ENCODE peak calls at places on chromosome 20, in six cellular contexts. H, X, P, Y, C and Z are unnamed samples.

GRCh38 chr20:62769346-62770071 is 26.8 kb upstream of the MRGBP start:
- DNase-seq in P (no peak), H (peak), X (no peak), Y (no peak), C (no peak), Z (no peak)

GRCh38 chr20:12030470-12030869 is 112.8 kb downstream of the BTBD3 start:
- DNase-seq in C (no peak), H (no peak), P (no peak), X (no peak), Y (no peak), Z (no peak)

GRCh38 chr20:48718914-48719578 is 108.8 kb downstream of the PREX1 start:
- DNase-seq in P (no peak), X (no peak), C (no peak), H (no peak), Y (peak), Z (no peak)

GRCh38 chr20:64108731-64109389 is 1.5 kb upstream of the NPBWR2 start:
- DNase-seq in H (no peak), C (no peak), Y (no peak), P (peak), X (no peak), Z (peak)

GRCh38 chr20:25204550-25205276 is 9.2 kb downstream of the ENTPD6 start:
- DNase-seq in P (no peak), X (no peak), Y (no peak), C (no peak), H (no peak), Z (no peak)

GRCh38 chr20:62772618-62772993 is 23.7 kb upstream of the MRGBP start:
- DNase-seq in X (no peak), C (no peak), P (no peak), Y (no peak), H (no peak), Z (no peak)

GRCh38 chr20:20752712-20753111 is 40.3 kb upstream of the RALGAPA2 start:
- DNase-seq in Y (no peak), C (no peak), X (no peak), P (no peak), H (no peak), Z (no peak)

GRCh38 chr20:5214826-5215225 is 88.0 kb downstream of the CDS2 start:
- DNase-seq in Y (no peak), P (no peak), X (no peak), H (no peak), C (no peak), Z (no peak)

GRCh38 chr20:63641792-63642517 is 11.3 kb downstream of the STMN3 start:
- DNase-seq in H (peak), P (peak), C (no peak), X (peak), Y (peak), Z (peak)

GRCh38 chr20:37968726-37969401 is 64.4 kb downstream of the TTI1 start:
- DNase-seq in Y (no peak), H (no peak), X (no peak), P (no peak), C (no peak), Z (no peak)

GRCh38 chr20:53579581-53580375 is 13.9 kb downstream of the ZNF217 start:
- DNase-seq in Y (no peak), P (peak), H (peak), C (no peak), X (no peak), Z (peak)

GRCh38 chr20:33444797-33445560 is 1.4 kb upstream of the SNTA1 start:
- DNase-seq in Y (no peak), C (no peak), P (no peak), H (peak), X (no peak), Z (peak)

GRCh38 chr20:16528078-16528477 is 45.2 kb downstream of the KIF16B start:
- DNase-seq in Y (peak), P (peak), X (no peak), C (no peak), H (peak), Z (peak)

GRCh38 chr20:24465730-24466129 is 3.7 kb upstream of the SYNDIG1 start:
- DNase-seq in C (no peak), Y (no peak), X (peak), P (no peak), H (no peak), Z (no peak)

GRCh38 chr20:23143098-23143497 is 57.0 kb upstream of the CD93 start:
- DNase-seq in X (peak), P (peak), Y (no peak), H (peak), C (no peak), Z (peak)

GRCh38 chr20:44034451-44034850 is 119.8 kb downstream of the TOX2 start:
- DNase-seq in Y (no peak), C (no peak), H (no peak), P (no peak), X (no peak), Z (peak)

GRCh38 chr20:10843161-10843711 is 169.4 kb upstream of the JAG1 start:
- DNase-seq in C (no peak), P (no peak), X (no peak), Y (no peak), H (no peak), Z (no peak)

GRCh38 chr20:45826381-45827019 is 612 bp downstream of the TNNC2 start:
- DNase-seq in X (no peak), C (no peak), P (no peak), Y (no peak), H (peak), Z (no peak)

GRCh38 chr20:63290677-63291472 is 2.1 kb upstream of the COL20A1 start:
- DNase-seq in C (peak), Y (peak), P (no peak), X (no peak), H (peak), Z (peak)

GRCh38 chr20:37907330-37907676 is 4.4 kb downstream of the VSTM2L start:
- DNase-seq in C (no peak), X (no peak), Y (no peak), H (no peak), P (no peak), Z (no peak)

GRCh38 chr20:53162251-53162835 is 190.2 kb downstream of the TSHZ2 start:
- DNase-seq in Y (no peak), H (peak), P (peak), C (peak), X (no peak), Z (no peak)

GRCh38 chr20:32232487-32232886 is 24.8 kb downstream of the POFUT1 start:
- DNase-seq in P (no peak), C (no peak), Y (no peak), H (no peak), X (no peak), Z (no peak)
- H3K27ac ChIP-seq in P (no peak), C (no peak), Y (no peak), H (no peak), X (no peak), Z (no peak)

GRCh38 chr20:61435184-61435822 is 183.2 kb downstream of the CDH4 start:
- DNase-seq in Y (no peak), H (no peak), P (no peak), X (no peak), C (no peak), Z (no peak)

GRCh38 chr20:61436674-61437279 is 184.7 kb downstream of the CDH4 start:
- DNase-seq in P (no peak), Y (no peak), H (no peak), C (peak), X (no peak), Z (no peak)

GRCh38 chr20:61437280-61438206 is 185.5 kb downstream of the CDH4 start:
- DNase-seq in X (no peak), P (no peak), H (no peak), C (no peak), Y (no peak), Z (no peak)

GRCh38 chr20:61435823-61436220 is 183.8 kb downstream of the CDH4 start:
- DNase-seq in C (no peak), X (no peak), P (no peak), Y (no peak), H (no peak), Z (no peak)

DNA sequence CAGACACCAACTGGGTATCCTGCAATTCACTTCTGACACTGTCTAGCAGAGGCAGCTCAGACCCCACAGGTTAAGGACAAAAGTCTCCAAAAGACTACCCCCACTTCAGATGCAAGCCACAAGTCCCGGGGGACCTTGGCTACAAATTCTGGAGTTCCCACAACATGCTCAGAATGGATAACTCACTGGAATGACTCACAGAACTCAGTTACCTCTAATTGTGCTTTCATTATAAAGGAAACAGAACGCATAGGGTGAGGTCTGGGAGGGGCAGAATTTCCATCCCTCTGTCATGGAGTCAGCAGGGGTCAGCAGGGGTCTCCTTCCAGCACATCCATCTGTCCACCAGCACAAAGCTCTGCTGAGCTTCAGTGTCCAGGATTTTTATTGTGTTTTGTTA is 184.2 kb downstream of the CDH4 start:
- DNase-seq in P (no peak), H (no peak), Y (no peak), C (peak), X (no peak), Z (no peak)
- H3K27ac ChIP-seq in P (no peak), H (no peak), Y (no peak), C (peak), X (no peak), Z (no peak)

GRCh38 chr20:34580588-34580940 is 22.0 kb downstream of the MAP1LC3A start:
- DNase-seq in H (no peak), C (no peak), P (no peak), Y (no peak), X (no peak), Z (no peak)
- H3K27ac ChIP-seq in H (no peak), C (no peak), P (peak), Y (peak), X (peak), Z (no peak)

GRCh38 chr20:17931513-17931912 is 37.1 kb downstream of the SNX5 start:
- DNase-seq in C (no peak), X (no peak), Y (no peak), P (no peak), H (no peak), Z (no peak)
- H3K27ac ChIP-seq in C (no peak), X (no peak), Y (no peak), P (no peak), H (no peak), Z (no peak)